ENCODE peak calls at places on chromosome 16, in ten cellular contexts. One of them, this sample, is unnamed.

GRCh38 chr16:50251375-50252081 is 14.8 kb upstream of the ADCY7 start:
- DNase-seq in pancreas: no peak
- DNase-seq in CD8-positive, alpha-beta T cell: no peak
- DNase-seq in endothelial cell of umbilical vein: no peak
- DNase-seq in lung: peak; percentile 68
- DNase-seq in thoracic aorta: no peak
- DNase-seq in CD4-positive, CD25-positive, alpha-beta regulatory T cell: no peak
- DNase-seq in upper lobe of left lung: peak; percentile 69
- DNase-seq in neural progenitor cell: no peak
- DNase-seq in OCI-LY7: no peak
- DNase-seq in this sample: peak; percentile 85

GRCh38 chr16:31354394-31355291 is at the start of gene ITGAX:
- DNase-seq in pancreas: no peak
- DNase-seq in CD8-positive, alpha-beta T cell: peak; percentile 63
- DNase-seq in endothelial cell of umbilical vein: peak; percentile 34
- DNase-seq in lung: peak; percentile 74
- DNase-seq in thoracic aorta: no peak
- DNase-seq in CD4-positive, CD25-positive, alpha-beta regulatory T cell: no peak
- DNase-seq in upper lobe of left lung: peak; percentile 77
- DNase-seq in neural progenitor cell: no peak
- DNase-seq in OCI-LY7: no peak
- DNase-seq in this sample: peak; percentile 76

GRCh38 chr16:10616395-10616743 is 36.0 kb upstream of the EMP2 start:
- DNase-seq in pancreas: no peak
- DNase-seq in CD8-positive, alpha-beta T cell: no peak
- DNase-seq in endothelial cell of umbilical vein: no peak
- DNase-seq in lung: no peak
- DNase-seq in thoracic aorta: no peak
- DNase-seq in CD4-positive, CD25-positive, alpha-beta regulatory T cell: no peak
- DNase-seq in upper lobe of left lung: no peak
- DNase-seq in neural progenitor cell: peak; percentile 14
- DNase-seq in OCI-LY7: no peak
- DNase-seq in this sample: no peak

GRCh38 chr16:57732011-57732410 is 3.6 kb upstream of the KATNB1 start:
- DNase-seq in pancreas: no peak
- DNase-seq in CD8-positive, alpha-beta T cell: no peak
- DNase-seq in endothelial cell of umbilical vein: no peak
- DNase-seq in lung: no peak
- DNase-seq in thoracic aorta: no peak
- DNase-seq in CD4-positive, CD25-positive, alpha-beta regulatory T cell: no peak
- DNase-seq in upper lobe of left lung: no peak
- DNase-seq in neural progenitor cell: no peak
- DNase-seq in OCI-LY7: no peak
- DNase-seq in this sample: no peak

GRCh38 chr16:19102187-19102872 is 11.4 kb upstream of the ITPRIPL2 start:
- DNase-seq in pancreas: no peak
- DNase-seq in CD8-positive, alpha-beta T cell: no peak
- DNase-seq in endothelial cell of umbilical vein: no peak
- DNase-seq in lung: no peak
- DNase-seq in thoracic aorta: no peak
- DNase-seq in CD4-positive, CD25-positive, alpha-beta regulatory T cell: no peak
- DNase-seq in upper lobe of left lung: no peak
- DNase-seq in neural progenitor cell: no peak
- DNase-seq in OCI-LY7: no peak
- DNase-seq in this sample: peak; percentile 62

GRCh38 chr16:58628845-58629680 is 563 bp downstream of the CNOT1 start:
- DNase-seq in pancreas: peak; percentile 46
- DNase-seq in CD8-positive, alpha-beta T cell: peak; percentile 62
- DNase-seq in endothelial cell of umbilical vein: peak; percentile 49
- DNase-seq in lung: peak; percentile 56
- DNase-seq in thoracic aorta: peak; percentile 6
- DNase-seq in CD4-positive, CD25-positive, alpha-beta regulatory T cell: peak; percentile 44
- DNase-seq in upper lobe of left lung: peak; percentile 87
- DNase-seq in neural progenitor cell: peak; percentile 43
- DNase-seq in OCI-LY7: peak; percentile 77
- DNase-seq in this sample: peak; percentile 67

GRCh38 chr16:54928421-54929089 is 2.1 kb upstream of the IRX5 start:
- DNase-seq in pancreas: peak; percentile 67
- DNase-seq in CD8-positive, alpha-beta T cell: peak; percentile 52
- DNase-seq in endothelial cell of umbilical vein: peak; percentile 24
- DNase-seq in lung: peak; percentile 75
- DNase-seq in thoracic aorta: no peak
- DNase-seq in CD4-positive, CD25-positive, alpha-beta regulatory T cell: no peak
- DNase-seq in upper lobe of left lung: peak; percentile 95
- DNase-seq in neural progenitor cell: peak; percentile 55
- DNase-seq in OCI-LY7: peak; percentile 85
- DNase-seq in this sample: peak; percentile 90

GRCh38 chr16:74738816-74739215 is 35.8 kb downstream of the FA2H start:
- DNase-seq in pancreas: no peak
- DNase-seq in CD8-positive, alpha-beta T cell: no peak
- DNase-seq in endothelial cell of umbilical vein: no peak
- DNase-seq in lung: no peak
- DNase-seq in thoracic aorta: no peak
- DNase-seq in CD4-positive, CD25-positive, alpha-beta regulatory T cell: no peak
- DNase-seq in upper lobe of left lung: no peak
- DNase-seq in neural progenitor cell: no peak
- DNase-seq in OCI-LY7: no peak
- DNase-seq in this sample: no peak

GRCh38 chr16:71441348-71441781 is 489 bp downstream of the TLE7 start:
- DNase-seq in pancreas: no peak
- DNase-seq in CD8-positive, alpha-beta T cell: peak; percentile 27
- DNase-seq in endothelial cell of umbilical vein: no peak
- DNase-seq in lung: no peak
- DNase-seq in thoracic aorta: no peak
- DNase-seq in CD4-positive, CD25-positive, alpha-beta regulatory T cell: no peak
- DNase-seq in upper lobe of left lung: peak; percentile 88
- DNase-seq in neural progenitor cell: no peak
- DNase-seq in OCI-LY7: no peak
- DNase-seq in this sample: no peak

GRCh38 chr16:80628254-80628653 is 87.5 kb downstream of the DYNLRB2 start:
- DNase-seq in pancreas: no peak
- DNase-seq in CD8-positive, alpha-beta T cell: no peak
- DNase-seq in endothelial cell of umbilical vein: no peak
- DNase-seq in lung: no peak
- DNase-seq in thoracic aorta: no peak
- DNase-seq in CD4-positive, CD25-positive, alpha-beta regulatory T cell: no peak
- DNase-seq in upper lobe of left lung: no peak
- DNase-seq in neural progenitor cell: no peak
- DNase-seq in OCI-LY7: no peak
- DNase-seq in this sample: no peak

GRCh38 chr16:64250866-64251265 is 871.0 kb downstream of the CDH11 start:
- DNase-seq in pancreas: no peak
- DNase-seq in CD8-positive, alpha-beta T cell: no peak
- DNase-seq in endothelial cell of umbilical vein: peak; percentile 10
- DNase-seq in lung: no peak
- DNase-seq in thoracic aorta: no peak
- DNase-seq in CD4-positive, CD25-positive, alpha-beta regulatory T cell: no peak
- DNase-seq in upper lobe of left lung: no peak
- DNase-seq in neural progenitor cell: no peak
- DNase-seq in OCI-LY7: no peak
- DNase-seq in this sample: peak; percentile 3

GRCh38 chr16:19223235-19223847 is 55.3 kb downstream of the SYT17 start:
- DNase-seq in pancreas: peak; percentile 38
- DNase-seq in CD8-positive, alpha-beta T cell: no peak
- DNase-seq in endothelial cell of umbilical vein: peak; percentile 8
- DNase-seq in lung: no peak
- DNase-seq in thoracic aorta: no peak
- DNase-seq in CD4-positive, CD25-positive, alpha-beta regulatory T cell: no peak
- DNase-seq in upper lobe of left lung: no peak
- DNase-seq in neural progenitor cell: peak; percentile 65
- DNase-seq in OCI-LY7: peak; percentile 41
- DNase-seq in this sample: no peak

GRCh38 chr16:66357523-66357928 is 9.0 kb upstream of the CDH5 start:
- DNase-seq in pancreas: peak; percentile 45
- DNase-seq in CD8-positive, alpha-beta T cell: no peak
- DNase-seq in endothelial cell of umbilical vein: peak; percentile 93
- DNase-seq in lung: peak; percentile 56
- DNase-seq in thoracic aorta: no peak
- DNase-seq in CD4-positive, CD25-positive, alpha-beta regulatory T cell: no peak
- DNase-seq in upper lobe of left lung: no peak
- DNase-seq in neural progenitor cell: peak; percentile 75
- DNase-seq in OCI-LY7: peak; percentile 49
- DNase-seq in this sample: peak; percentile 36

GRCh38 chr16:11797166-11797956 is at the start of gene ZC3H7A:
- DNase-seq in pancreas: peak; percentile 97
- DNase-seq in CD8-positive, alpha-beta T cell: peak; percentile 92
- DNase-seq in endothelial cell of umbilical vein: peak; percentile 98
- DNase-seq in lung: peak; percentile 96
- DNase-seq in thoracic aorta: peak; percentile 90
- DNase-seq in CD4-positive, CD25-positive, alpha-beta regulatory T cell: peak; percentile 95
- DNase-seq in upper lobe of left lung: peak; percentile 99
- DNase-seq in neural progenitor cell: peak; percentile 99
- DNase-seq in OCI-LY7: peak; percentile 98
- DNase-seq in this sample: peak; percentile 98

GRCh38 chr16:89093602-89094251 is at the start of gene ACSF3:
- DNase-seq in pancreas: peak; percentile 69
- DNase-seq in CD8-positive, alpha-beta T cell: peak; percentile 58
- DNase-seq in endothelial cell of umbilical vein: peak; percentile 26
- DNase-seq in lung: peak; percentile 56
- DNase-seq in thoracic aorta: no peak
- DNase-seq in CD4-positive, CD25-positive, alpha-beta regulatory T cell: peak; percentile 68
- DNase-seq in upper lobe of left lung: peak; percentile 95
- DNase-seq in neural progenitor cell: peak; percentile 65
- DNase-seq in OCI-LY7: peak; percentile 84
- DNase-seq in this sample: peak; percentile 55

GRCh38 chr16:56877783-56878182 is 12.8 kb downstream of the SLC12A3 start:
- DNase-seq in pancreas: no peak
- DNase-seq in CD8-positive, alpha-beta T cell: no peak
- DNase-seq in endothelial cell of umbilical vein: no peak
- DNase-seq in lung: no peak
- DNase-seq in thoracic aorta: no peak
- DNase-seq in CD4-positive, CD25-positive, alpha-beta regulatory T cell: no peak
- DNase-seq in upper lobe of left lung: no peak
- DNase-seq in neural progenitor cell: no peak
- DNase-seq in OCI-LY7: no peak
- DNase-seq in this sample: no peak

GRCh38 chr16:68800257-68800875 is 43.0 kb upstream of the TANGO6 start:
- DNase-seq in pancreas: peak; percentile 80
- DNase-seq in CD8-positive, alpha-beta T cell: no peak
- DNase-seq in endothelial cell of umbilical vein: peak; percentile 69
- DNase-seq in lung: peak; percentile 69
- DNase-seq in thoracic aorta: no peak
- DNase-seq in CD4-positive, CD25-positive, alpha-beta regulatory T cell: peak; percentile 58
- DNase-seq in upper lobe of left lung: no peak
- DNase-seq in neural progenitor cell: peak; percentile 81
- DNase-seq in OCI-LY7: peak; percentile 64
- DNase-seq in this sample: peak; percentile 55

GRCh38 chr16:50154369-50154947 is 1.4 kb downstream of the TENT4B start:
- DNase-seq in pancreas: peak; percentile 27
- DNase-seq in CD8-positive, alpha-beta T cell: no peak
- DNase-seq in endothelial cell of umbilical vein: peak; percentile 35
- DNase-seq in lung: no peak
- DNase-seq in thoracic aorta: no peak
- DNase-seq in CD4-positive, CD25-positive, alpha-beta regulatory T cell: no peak
- DNase-seq in upper lobe of left lung: no peak
- DNase-seq in neural progenitor cell: no peak
- DNase-seq in OCI-LY7: no peak
- DNase-seq in this sample: no peak

GRCh38 chr16:2818278-2818876 is 1.3 kb downstream of the PRSS21 start:
- DNase-seq in pancreas: no peak
- DNase-seq in CD8-positive, alpha-beta T cell: no peak
- DNase-seq in endothelial cell of umbilical vein: no peak
- DNase-seq in lung: no peak
- DNase-seq in thoracic aorta: no peak
- DNase-seq in CD4-positive, CD25-positive, alpha-beta regulatory T cell: no peak
- DNase-seq in upper lobe of left lung: peak; percentile 46
- DNase-seq in neural progenitor cell: no peak
- DNase-seq in OCI-LY7: no peak
- DNase-seq in this sample: no peak
- H3K9me3 ChIP-seq in pancreas: no peaks in the 10 kb centered on the region
- H3K9me3 ChIP-seq in CD8-positive, alpha-beta T cell: no peaks in the 10 kb centered on the region
- H3K9me3 ChIP-seq in endothelial cell of umbilical vein: no peaks in the 10 kb centered on the region
- H3K9me3 ChIP-seq in lung: no peaks in the 10 kb centered on the region
- H3K9me3 ChIP-seq in thoracic aorta: no peaks in the 10 kb centered on the region
- H3K9me3 ChIP-seq in CD4-positive, CD25-positive, alpha-beta regulatory T cell: no peaks in the 10 kb centered on the region
- H3K9me3 ChIP-seq in upper lobe of left lung: no peaks in the 10 kb centered on the region
- H3K9me3 ChIP-seq in neural progenitor cell: no peaks in the 10 kb centered on the region
- H3K9me3 ChIP-seq in OCI-LY7: no peaks in the 10 kb centered on the region
- H3K9me3 ChIP-seq in this sample: no peaks in the 10 kb centered on the region

DNA sequence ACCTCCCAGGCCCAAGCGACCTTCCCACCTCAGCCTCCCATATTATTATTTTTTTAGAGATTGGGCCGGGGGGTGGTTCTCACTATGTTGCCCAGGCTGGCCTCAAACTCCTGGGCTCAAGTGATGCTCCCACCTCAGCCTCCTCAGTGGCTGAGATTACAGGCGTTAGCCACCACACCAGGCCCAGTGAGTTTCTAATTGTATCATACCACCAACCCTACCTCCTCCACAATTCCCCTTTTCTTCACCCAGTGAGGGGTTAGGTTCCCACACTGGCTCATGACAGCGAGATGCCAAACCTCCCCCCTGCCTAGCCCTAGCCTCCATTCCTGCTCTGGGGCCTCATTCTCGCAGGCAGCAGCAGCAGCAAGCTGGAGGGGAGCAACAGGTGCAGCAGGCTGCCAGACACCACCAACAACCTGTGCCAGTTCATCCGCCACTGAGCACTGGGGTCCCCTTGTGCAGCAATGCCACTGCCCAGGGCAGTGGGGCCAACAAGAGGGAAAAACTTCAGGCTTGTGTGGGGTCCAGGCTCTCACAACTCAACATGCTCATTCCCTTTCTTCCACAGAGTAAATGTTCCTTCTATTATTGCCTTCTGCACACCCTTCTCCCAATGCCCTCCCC is 9.1 kb downstream of the ATP6V0D1 start:
- DNase-seq in pancreas: no peak
- DNase-seq in CD8-positive, alpha-beta T cell: no peak
- DNase-seq in endothelial cell of umbilical vein: no peak
- DNase-seq in lung: no peak
- DNase-seq in thoracic aorta: no peak
- DNase-seq in CD4-positive, CD25-positive, alpha-beta regulatory T cell: no peak
- DNase-seq in upper lobe of left lung: no peak
- DNase-seq in neural progenitor cell: no peak
- DNase-seq in OCI-LY7: no peak
- DNase-seq in this sample: peak; percentile 12
- H3K4me3 ChIP-seq in pancreas: no peak overlapping the region
- H3K4me3 ChIP-seq in CD8-positive, alpha-beta T cell: no peak overlapping the region
- H3K4me3 ChIP-seq in endothelial cell of umbilical vein: no peak overlapping the region
- H3K4me3 ChIP-seq in lung: no peak overlapping the region
- H3K4me3 ChIP-seq in thoracic aorta: no peak overlapping the region
- H3K4me3 ChIP-seq in CD4-positive, CD25-positive, alpha-beta regulatory T cell: no peak overlapping the region
- H3K4me3 ChIP-seq in upper lobe of left lung: no peak overlapping the region
- H3K4me3 ChIP-seq in neural progenitor cell: no peak overlapping the region
- H3K4me3 ChIP-seq in OCI-LY7: no peak overlapping the region
- H3K4me3 ChIP-seq in this sample: no peak overlapping the region

GRCh38 chr16:17194190-17194780 is 276.5 kb downstream of the XYLT1 start:
- DNase-seq in pancreas: peak; percentile 63
- DNase-seq in CD8-positive, alpha-beta T cell: peak; percentile 49
- DNase-seq in endothelial cell of umbilical vein: no peak
- DNase-seq in lung: peak; percentile 51
- DNase-seq in thoracic aorta: no peak
- DNase-seq in CD4-positive, CD25-positive, alpha-beta regulatory T cell: peak; percentile 36
- DNase-seq in upper lobe of left lung: no peak
- DNase-seq in neural progenitor cell: peak; percentile 82
- DNase-seq in OCI-LY7: peak; percentile 55
- DNase-seq in this sample: peak; percentile 17
- H3K36me3 ChIP-seq in pancreas: no peaks in the 10 kb centered on the region
- H3K36me3 ChIP-seq in CD8-positive, alpha-beta T cell: peaks cover 4% of the 10 kb centered on the region
- H3K36me3 ChIP-seq in endothelial cell of umbilical vein: no peaks in the 10 kb centered on the region
- H3K36me3 ChIP-seq in lung: no peaks in the 10 kb centered on the region
- H3K36me3 ChIP-seq in thoracic aorta: peaks cover 10% of the 10 kb centered on the region
- H3K36me3 ChIP-seq in CD4-positive, CD25-positive, alpha-beta regulatory T cell: peaks cover 29% of the 10 kb centered on the region
- H3K36me3 ChIP-seq in upper lobe of left lung: peaks cover 3% of the 10 kb centered on the region
- H3K36me3 ChIP-seq in neural progenitor cell: no peaks in the 10 kb centered on the region
- H3K36me3 ChIP-seq in OCI-LY7: peaks cover 78% of the 10 kb centered on the region
- H3K36me3 ChIP-seq in this sample: peaks cover 24% of the 10 kb centered on the region

GRCh38 chr16:78659216-78659615 is 559.8 kb downstream of the WWOX start:
- DNase-seq in pancreas: no peak
- DNase-seq in CD8-positive, alpha-beta T cell: no peak
- DNase-seq in endothelial cell of umbilical vein: no peak
- DNase-seq in lung: no peak
- DNase-seq in thoracic aorta: no peak
- DNase-seq in CD4-positive, CD25-positive, alpha-beta regulatory T cell: no peak
- DNase-seq in upper lobe of left lung: no peak
- DNase-seq in neural progenitor cell: no peak
- DNase-seq in OCI-LY7: no peak
- DNase-seq in this sample: no peak
- H3K9me3 ChIP-seq in pancreas: no peaks in the 10 kb centered on the region
- H3K9me3 ChIP-seq in CD8-positive, alpha-beta T cell: no peaks in the 10 kb centered on the region
- H3K9me3 ChIP-seq in endothelial cell of umbilical vein: no peaks in the 10 kb centered on the region
- H3K9me3 ChIP-seq in lung: peaks cover 2% of the 10 kb centered on the region
- H3K9me3 ChIP-seq in thoracic aorta: no peaks in the 10 kb centered on the region
- H3K9me3 ChIP-seq in CD4-positive, CD25-positive, alpha-beta regulatory T cell: no peaks in the 10 kb centered on the region
- H3K9me3 ChIP-seq in upper lobe of left lung: no peaks in the 10 kb centered on the region
- H3K9me3 ChIP-seq in neural progenitor cell: no peaks in the 10 kb centered on the region
- H3K9me3 ChIP-seq in OCI-LY7: no peaks in the 10 kb centered on the region
- H3K9me3 ChIP-seq in this sample: no peaks in the 10 kb centered on the region